ENCODE peak calls at places on chromosomes 2 and 18, in five cellular contexts. C is C1 segment of cervical spinal cord, G is EL, J is T-cell, R is left kidney. I is an unnamed sample.

GRCh38 chr2:197059498-197059897 is 133.0 kb upstream of the PGAP1 start:
- DNase-seq in R (no peak), G (no peak), C (no peak), J (no peak), I (no peak)

GRCh38 chr18:39702888-39703287 is 2137.3 kb upstream of the CELF4 start:
- DNase-seq in J (no peak), C (no peak), R (no peak), G (no peak), I (no peak)

GRCh38 chr18:75538727-75539126 is 111.2 kb upstream of the SMIM21 start:
- DNase-seq in G (peak), R (no peak), J (no peak), C (no peak), I (no peak)

GRCh38 chr18:62450546-62451395 is 72.1 kb upstream of the ZCCHC2 start:
- DNase-seq in R (peak), G (peak), C (no peak), J (no peak), I (peak)

GRCh38 chr2:164840458-164840929 is 1.1 kb downstream of the COBLL1 start:
- DNase-seq in J (no peak), G (peak), R (peak), C (no peak), I (peak)

GRCh38 chr2:27977623-27978312 is 87.2 kb downstream of the BABAM2 start:
- DNase-seq in J (no peak), G (peak), C (no peak), R (no peak), I (no peak)

GRCh38 chr2:124836415-124836814 is 811.3 kb downstream of the CNTNAP5 start:
- DNase-seq in R (no peak), J (no peak), G (peak), C (no peak), I (no peak)

GRCh38 chr2:73266061-73266891 is 18.0 kb downstream of the FBXO41 start:
- DNase-seq in J (no peak), C (no peak), G (peak), R (no peak), I (no peak)

GRCh38 chr2:140643761-140644187 is 1487.0 kb downstream of the LRP1B start:
- DNase-seq in J (no peak), C (no peak), R (peak), G (no peak), I (no peak)

GRCh38 chr2:142678164-142678563 is 199.3 kb upstream of the KYNU start:
- DNase-seq in G (no peak), J (no peak), R (no peak), C (no peak), I (no peak)

GRCh38 chr18:60910534-60910933 is 422.7 kb upstream of the CDH20 start:
- DNase-seq in G (no peak), R (no peak), C (no peak), J (no peak), I (no peak)

GRCh38 chr2:144467479-144468210 is 52.3 kb downstream of the ZEB2 start:
- DNase-seq in R (no peak), C (no peak), G (no peak), J (no peak), I (no peak)

GRCh38 chr2:231039821-231040364 is 2.6 kb downstream of the C2orf72 start:
- DNase-seq in R (no peak), C (no peak), J (no peak), G (no peak), I (no peak)

GRCh38 chr2:47262657-47263056 is 107.5 kb upstream of the STPG4 start:
- DNase-seq in C (no peak), G (no peak), R (no peak), J (no peak), I (no peak)

GRCh38 chr2:111702119-111702808 is 181.7 kb downstream of the ANAPC1 start:
- DNase-seq in J (no peak), R (peak), G (peak), C (no peak), I (no peak)

GRCh38 chr2:140502951-140503630 is 1627.7 kb downstream of the LRP1B start:
- DNase-seq in C (no peak), J (no peak), G (no peak), R (no peak), I (no peak)

GRCh38 chr18:77131652-77132368 is 773 bp downstream of the MBP start:
- DNase-seq in R (peak), G (peak), J (no peak), C (no peak), I (peak)

GRCh38 chr2:195319548-195320415 is 337.2 kb upstream of the SLC39A10 start:
- DNase-seq in C (no peak), R (no peak), G (peak), J (no peak), I (no peak)

GRCh38 chr2:5937865-5938565 is 245.8 kb downstream of the SOX11 start:
- DNase-seq in C (no peak), R (peak), J (no peak), G (no peak), I (no peak)

GRCh38 chr2:173075781-173076556 is at the start of gene MAP3K20:
- DNase-seq in C (no peak), R (peak), G (peak), J (peak), I (peak)